ENCODE peak calls at places on chromosomes 5 and 9, in five cellular contexts. U is K562, R is GM12878, Y is HepG2, K is A549. I is an unnamed sample. For H3K4me1, the result is how much of the 10 kb centered on the place peaks cover.

GRCh38 chr9:96859461-96860198 is 5.3 kb upstream of the ZNF782 start:
- DNase-seq in U (no peak), R (no peak), Y (no peak), K (no peak), I (no peak)

GRCh38 chr5:55600536-55601208 is 65.9 kb upstream of the PLPP1 start:
- DNase-seq in U (no peak), R (no peak), Y (no peak), K (peak), I (no peak)

GRCh38 chr5:161002571-161003074 is 150.6 kb upstream of the ATP10B start:
- DNase-seq in U (no peak), R (no peak), Y (no peak), K (no peak), I (no peak)

GRCh38 chr5:51279983-51280382 is 103.3 kb upstream of the ISL1 start:
- DNase-seq in U (no peak), R (no peak), Y (no peak), K (no peak), I (peak)

GRCh38 chr9:107176701-107177100 is 106.4 kb upstream of the RAD23B start:
- DNase-seq in U (no peak), R (no peak), Y (no peak), K (no peak), I (peak)

GRCh38 chr9:72983056-72983455 is 30.2 kb upstream of the ALDH1A1 start:
- DNase-seq in U (no peak), R (no peak), Y (peak), K (peak), I (no peak)

GRCh38 chr9:132075853-132076252 is 3.8 kb downstream of the MED27 start:
- DNase-seq in U (no peak), R (no peak), Y (no peak), K (no peak), I (no peak)

GRCh38 chr9:92648447-92649406 is 21.2 kb downstream of the IPPK start:
- DNase-seq in U (no peak), R (no peak), Y (no peak), K (no peak), I (no peak)

GRCh38 chr9:106964822-106965525 is 102.0 kb downstream of the ZNF462 start:
- DNase-seq in U (no peak), R (no peak), Y (no peak), K (no peak), I (no peak)

GRCh38 chr5:11483630-11484029 is 420.6 kb downstream of the CTNND2 start:
- DNase-seq in U (no peak), R (no peak), Y (no peak), K (no peak), I (no peak)

GRCh38 chr9:131096490-131097258 is at the start of gene AIF1L:
- DNase-seq in U (peak), R (no peak), Y (no peak), K (no peak), I (peak)

GRCh38 chr9:85178486-85178885 is 509.0 kb downstream of the NTRK2 start:
- DNase-seq in U (no peak), R (no peak), Y (no peak), K (no peak), I (peak)

GRCh38 chr9:4212661-4213060 is 87.2 kb downstream of the GLIS3 start:
- DNase-seq in U (no peak), R (no peak), Y (no peak), K (no peak), I (no peak)

GRCh38 chr9:23215688-23216087 is 610.4 kb downstream of the ELAVL2 start:
- DNase-seq in U (no peak), R (no peak), Y (no peak), K (no peak), I (no peak)

GRCh38 chr5:133373121-133373870 is 239.0 kb downstream of the FSTL4 start:
- DNase-seq in U (no peak), R (no peak), Y (no peak), K (peak), I (no peak)

GRCh38 chr9:134959126-134959970 is 41.6 kb upstream of the FCN1 start:
- DNase-seq in U (no peak), R (no peak), Y (no peak), K (no peak), I (no peak)

GRCh38 chr5:43636076-43636475 is 33.1 kb downstream of the NNT start:
- DNase-seq in U (no peak), R (no peak), Y (no peak), K (no peak), I (no peak)
- H3K4me1 ChIP-seq in U (under half), R (under half), Y (under half), K (under half), I (under half)

DNA sequence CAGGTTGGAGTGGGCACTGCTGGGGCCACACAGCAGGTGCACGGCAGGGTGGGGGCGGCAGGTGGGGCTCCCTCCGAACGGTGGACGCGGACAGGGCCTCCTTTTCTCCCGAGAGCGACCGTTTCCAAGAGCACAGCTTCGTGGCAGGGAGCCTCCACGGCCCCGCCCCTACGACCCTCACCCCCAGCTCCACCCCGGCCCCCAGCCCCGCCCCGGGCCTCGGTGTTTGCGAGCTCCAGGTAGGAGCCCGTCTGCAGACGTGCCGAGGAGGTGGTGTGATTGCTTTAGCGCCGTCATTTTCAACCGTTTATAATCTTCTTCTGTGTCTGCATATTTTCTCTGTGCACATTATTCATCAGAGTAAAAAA is 8.8 kb downstream of the GRIN1 start:
- DNase-seq in U (no peak), R (no peak), Y (no peak), K (no peak), I (no peak)
- TF ChIP-seq JUNB in U (no peak), R (no peak), Y (no peak), K (no peak), I (no peak)

GRCh38 chr5:1501372-1502045 is 22.3 kb downstream of the LPCAT1 start:
- DNase-seq in U (no peak), R (no peak), Y (no peak), K (no peak), I (no peak)
- H3K4me1 ChIP-seq in U (under half), R (half or more), Y (under half), K (under half), I (under half)

DNA sequence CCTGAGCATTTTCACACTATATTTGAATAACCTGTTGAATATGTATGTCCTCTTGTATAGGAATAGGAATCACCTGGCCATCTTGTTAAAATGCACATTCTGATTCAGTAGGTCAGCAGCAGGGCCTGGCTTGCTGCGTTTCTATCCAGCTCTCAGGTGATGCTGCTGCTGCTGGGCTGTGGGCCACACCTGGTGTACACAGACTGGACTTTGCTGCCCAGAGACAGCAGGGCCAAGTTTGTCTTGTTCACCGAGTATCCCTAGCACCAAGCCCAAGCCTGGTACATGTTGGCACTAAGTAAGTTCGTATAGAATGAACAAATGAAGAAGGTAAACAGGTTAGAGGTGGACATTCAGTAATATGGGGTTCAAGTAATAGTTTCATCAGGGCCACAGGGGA is 151.3 kb downstream of the SPOCK1 start:
- DNase-seq in U (no peak), R (no peak), Y (no peak), K (no peak), I (no peak)
- TF ChIP-seq JUNB in U (no peak), R (no peak), Y (no peak), K (no peak), I (no peak)

GRCh38 chr5:8952147-8952546 is 593.7 kb downstream of the SEMA5A start:
- DNase-seq in U (no peak), R (no peak), Y (no peak), K (no peak), I (no peak)
- H3K4me1 ChIP-seq in U (under half), R (under half), Y (under half), K (under half), I (under half)

DNA sequence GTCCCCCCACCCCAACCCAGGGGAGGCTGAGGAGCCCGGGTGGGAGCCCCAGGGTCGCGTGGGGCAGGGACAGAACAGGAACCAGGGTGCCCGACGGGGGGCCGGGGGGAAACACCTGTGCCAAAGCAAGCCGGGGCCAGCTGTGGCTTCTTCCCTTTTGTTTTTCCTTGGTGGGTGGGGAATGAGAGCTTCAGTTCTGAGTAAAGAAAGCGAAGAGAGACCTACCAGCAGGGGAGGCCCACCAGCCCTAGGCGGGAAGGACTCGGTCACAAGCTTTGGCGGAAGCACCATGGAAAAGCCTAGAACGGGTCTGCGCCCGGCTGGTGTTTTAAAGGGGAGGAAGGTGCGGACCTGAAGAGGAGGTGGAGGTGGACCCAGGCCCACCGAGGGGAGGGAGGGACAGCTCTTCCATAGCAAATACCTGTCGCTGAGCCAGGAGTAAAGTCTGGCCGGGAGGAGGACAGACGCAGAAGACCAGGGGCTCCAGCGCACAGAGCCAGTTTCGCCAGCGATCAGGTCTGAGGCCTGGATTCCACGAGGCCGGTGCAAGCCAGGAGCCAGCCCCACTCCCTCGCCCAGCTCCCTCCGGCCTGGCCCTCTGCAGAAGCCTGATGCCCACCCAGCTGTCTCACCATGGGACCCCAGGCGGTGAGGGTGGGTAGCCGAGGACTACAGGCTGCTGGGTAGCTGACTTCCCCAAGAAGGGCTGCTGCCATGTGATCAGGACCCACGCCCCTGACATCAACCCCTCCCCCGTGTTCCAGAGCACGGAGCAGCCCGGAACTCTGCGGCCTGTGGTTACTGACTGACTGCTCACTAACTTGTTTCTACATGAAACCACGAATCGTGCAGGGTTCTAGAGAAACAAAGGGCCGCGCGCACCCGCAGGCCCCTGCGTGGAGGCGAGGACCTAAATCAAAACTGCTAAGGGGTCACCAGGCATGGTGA is 849 bp upstream of the MGAT1 start:
- DNase-seq in U (peak), R (peak), Y (peak), K (no peak), I (peak)
- TF ChIP-seq JUNB in U (no peak), R (peak), Y (no peak), K (no peak), I (no peak)

DNA sequence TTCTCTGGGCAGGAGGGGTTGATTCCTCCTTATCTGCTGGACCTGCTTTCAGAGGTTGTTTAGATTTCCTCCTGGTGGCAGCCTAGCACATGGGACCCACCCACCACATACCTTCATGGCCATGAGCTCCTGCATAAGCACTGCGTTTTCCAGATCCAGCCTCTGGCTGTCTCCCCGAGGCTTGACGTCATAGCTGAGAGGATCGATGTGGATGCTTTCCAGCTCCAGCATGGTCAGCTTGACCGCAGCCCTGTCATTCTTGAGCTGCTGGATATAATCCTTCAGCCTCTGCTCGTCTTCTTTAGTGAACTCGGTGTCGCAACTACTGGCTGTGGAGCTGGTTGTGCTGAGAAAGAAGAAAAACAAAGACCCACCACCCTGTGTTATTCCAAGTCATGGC is 77.0 kb downstream of the DCP2 start:
- DNase-seq in U (peak), R (no peak), Y (no peak), K (no peak), I (no peak)
- H3K4me1 ChIP-seq in U (under half), R (under half), Y (under half), K (under half), I (under half)